ENCODE peak calls at places on chromosomes 5 and 9, in nine cellular contexts. One of them, this sample, is unnamed.
A peak's percentile ranks its signal among the peaks of the same experiment; 100 is the strongest.

GRCh38 chr5:133149333-133149732 is 97.5 kb downstream of the HSPA4 start:
- DNase-seq in A172: no peak
- DNase-seq in GOT3: no peak
- DNase-seq in left ventricle myocardium inferior: no peak
- DNase-seq in A549: no peak
- DNase-seq in T follicular helper cell: no peak
- DNase-seq in uterus: no peak
- DNase-seq in GM18507: no peak
- DNase-seq in H1: no peak
- DNase-seq in this sample: no peak

GRCh38 chr5:56817306-56817986 is 2.1 kb downstream of the MAP3K1 start:
- DNase-seq in A172: no peak
- DNase-seq in GOT3: no peak
- DNase-seq in left ventricle myocardium inferior: no peak
- DNase-seq in A549: no peak
- DNase-seq in T follicular helper cell: no peak
- DNase-seq in uterus: no peak
- DNase-seq in GM18507: no peak
- DNase-seq in H1: no peak
- DNase-seq in this sample: no peak

GRCh38 chr5:5466227-5466626 is 43.8 kb downstream of the ICE1 start:
- DNase-seq in A172: no peak
- DNase-seq in GOT3: no peak
- DNase-seq in left ventricle myocardium inferior: no peak
- DNase-seq in A549: no peak
- DNase-seq in T follicular helper cell: no peak
- DNase-seq in uterus: no peak
- DNase-seq in GM18507: no peak
- DNase-seq in H1: no peak
- DNase-seq in this sample: no peak

GRCh38 chr9:134591082-134591571 is 50.5 kb upstream of the COL5A1 start:
- DNase-seq in A172: peak; percentile 95
- DNase-seq in GOT3: no peak
- DNase-seq in left ventricle myocardium inferior: no peak
- DNase-seq in A549: no peak
- DNase-seq in T follicular helper cell: no peak
- DNase-seq in uterus: no peak
- DNase-seq in GM18507: no peak
- DNase-seq in H1: no peak
- DNase-seq in this sample: no peak

GRCh38 chr9:121350993-121351561 is 19.0 kb downstream of the STOM start:
- DNase-seq in A172: peak; percentile 82
- DNase-seq in GOT3: no peak
- DNase-seq in left ventricle myocardium inferior: peak; percentile 57
- DNase-seq in A549: no peak
- DNase-seq in T follicular helper cell: no peak
- DNase-seq in uterus: peak; percentile 76
- DNase-seq in GM18507: no peak
- DNase-seq in H1: no peak
- DNase-seq in this sample: peak; percentile 51

GRCh38 chr9:126399251-126399650 is 72.6 kb downstream of the MVB12B start:
- DNase-seq in A172: peak; percentile 44
- DNase-seq in GOT3: no peak
- DNase-seq in left ventricle myocardium inferior: no peak
- DNase-seq in A549: no peak
- DNase-seq in T follicular helper cell: no peak
- DNase-seq in uterus: no peak
- DNase-seq in GM18507: no peak
- DNase-seq in H1: no peak
- DNase-seq in this sample: no peak

GRCh38 chr5:150659360-150660107 is 1.5 kb upstream of the MYOZ3 start:
- DNase-seq in A172: no peak
- DNase-seq in GOT3: no peak
- DNase-seq in left ventricle myocardium inferior: no peak
- DNase-seq in A549: no peak
- DNase-seq in T follicular helper cell: no peak
- DNase-seq in uterus: peak; percentile 18
- DNase-seq in GM18507: no peak
- DNase-seq in H1: no peak
- DNase-seq in this sample: no peak

GRCh38 chr5:57416246-57416996 is 66.2 kb downstream of the ACTBL2 start:
- DNase-seq in A172: no peak
- DNase-seq in GOT3: no peak
- DNase-seq in left ventricle myocardium inferior: no peak
- DNase-seq in A549: no peak
- DNase-seq in T follicular helper cell: no peak
- DNase-seq in uterus: no peak
- DNase-seq in GM18507: no peak
- DNase-seq in H1: no peak
- DNase-seq in this sample: no peak

GRCh38 chr9:37085233-37085632 is 35.1 kb upstream of the ZCCHC7 start:
- DNase-seq in A172: no peak
- DNase-seq in GOT3: no peak
- DNase-seq in left ventricle myocardium inferior: no peak
- DNase-seq in A549: no peak
- DNase-seq in T follicular helper cell: no peak
- DNase-seq in uterus: no peak
- DNase-seq in GM18507: no peak
- DNase-seq in H1: no peak
- DNase-seq in this sample: no peak

GRCh38 chr9:127562841-127563523 is 49.1 kb upstream of the STXBP1 start:
- DNase-seq in A172: peak; percentile 87
- DNase-seq in GOT3: no peak
- DNase-seq in left ventricle myocardium inferior: no peak
- DNase-seq in A549: peak; percentile 71
- DNase-seq in T follicular helper cell: no peak
- DNase-seq in uterus: peak; percentile 45
- DNase-seq in GM18507: no peak
- DNase-seq in H1: no peak
- DNase-seq in this sample: no peak

GRCh38 chr5:129771058-129771838 is 23.4 kb downstream of the MINAR2 start:
- DNase-seq in A172: peak; percentile 55
- DNase-seq in GOT3: peak; percentile 11
- DNase-seq in left ventricle myocardium inferior: no peak
- DNase-seq in A549: peak; percentile 35
- DNase-seq in T follicular helper cell: peak; percentile 28
- DNase-seq in uterus: no peak
- DNase-seq in GM18507: no peak
- DNase-seq in H1: peak; percentile 70
- DNase-seq in this sample: peak; percentile 48

GRCh38 chr5:36948041-36948440 is 71.5 kb downstream of the NIPBL start:
- DNase-seq in A172: peak; percentile 21
- DNase-seq in GOT3: no peak
- DNase-seq in left ventricle myocardium inferior: no peak
- DNase-seq in A549: no peak
- DNase-seq in T follicular helper cell: no peak
- DNase-seq in uterus: no peak
- DNase-seq in GM18507: no peak
- DNase-seq in H1: no peak
- DNase-seq in this sample: no peak

GRCh38 chr5:174725991-174726601 is 1.7 kb downstream of the MSX2 start:
- DNase-seq in A172: no peak
- DNase-seq in GOT3: no peak
- DNase-seq in left ventricle myocardium inferior: no peak
- DNase-seq in A549: no peak
- DNase-seq in T follicular helper cell: no peak
- DNase-seq in uterus: no peak
- DNase-seq in GM18507: no peak
- DNase-seq in H1: no peak
- DNase-seq in this sample: no peak